ENCODE peak calls at places on chromosomes 3 and 15, in four cellular contexts. R is foreskin fibroblast; B is activated CD8-positive, alpha-beta T cell treated with anti-CD3 and anti-CD28 coated beads, Interleukin-2, amount 10 ng/mL, durations not matched to agents 7 days and 5 days; P is LoVo. K is an unnamed sample.

GRCh38 chr3:73827204-73827603 is 202.5 kb upstream of the PDZRN3 start:
- DNase-seq in R (no peak), B (no peak), P (no peak), K (no peak)

GRCh38 chr15:48671381-48672022 is 26.0 kb upstream of the FBN1 start:
- DNase-seq in B (no peak), R (peak; percentile 90), P (no peak), K (peak; percentile 72)

GRCh38 chr3:40677321-40677720 is 152.6 kb downstream of the ZNF621 start:
- DNase-seq in R (no peak), B (no peak), P (no peak), K (no peak)

GRCh38 chr15:51403072-51403878 is 61.8 kb downstream of the GLDN start:
- DNase-seq in B (no peak), R (peak; percentile 70), P (peak; percentile 16), K (peak; percentile 50)

GRCh38 chr15:33009026-33009425 is 185.5 kb downstream of the FMN1 start:
- DNase-seq in P (no peak), R (no peak), B (no peak), K (no peak)

GRCh38 chr3:99520511-99520910 is 117.9 kb upstream of the COL8A1 start:
- DNase-seq in P (no peak), B (no peak), R (no peak), K (no peak)

GRCh38 chr15:88003928-88004327 is 252.6 kb downstream of the NTRK3 start:
- DNase-seq in P (no peak), R (no peak), B (no peak), K (no peak)

GRCh38 chr3:115814778-115815380 is 191.6 kb downstream of the GAP43 start:
- DNase-seq in B (peak; percentile 75), R (peak; percentile 86), P (peak; percentile 61), K (peak; percentile 60)

GRCh38 chr3:12875857-12876451 is 34.6 kb upstream of the RPL32 start:
- DNase-seq in B (peak; percentile 35), P (no peak), R (peak; percentile 62), K (peak; percentile 70)

GRCh38 chr3:157089455-157090221 is 70.3 kb downstream of the CCNL1 start:
- DNase-seq in R (no peak), P (peak; percentile 65), B (no peak), K (no peak)

GRCh38 chr15:63013052-63013808 is 29.3 kb upstream of the TPM1 start:
- DNase-seq in P (peak; percentile 33), B (no peak), R (peak; percentile 90), K (peak; percentile 45)

GRCh38 chr15:73359653-73360052 is 9.1 kb downstream of the HCN4 start:
- DNase-seq in P (no peak), R (no peak), B (no peak), K (no peak)

GRCh38 chr3:144344925-144345548 is 373.4 kb downstream of the DIPK2A start:
- DNase-seq in R (no peak), P (no peak), B (no peak), K (no peak)

GRCh38 chr3:188365978-188366698 is 212.2 kb downstream of the LPP start:
- DNase-seq in R (no peak), B (no peak), P (no peak), K (no peak)

GRCh38 chr15:51160484-51160883 is 65.8 kb upstream of the TNFAIP8L3 start:
- DNase-seq in B (no peak), P (no peak), R (no peak), K (no peak)

GRCh38 chr15:98609144-98609852 is 39.0 kb upstream of the IGF1R start:
- DNase-seq in P (peak; percentile 55), B (no peak), R (peak; percentile 56), K (peak; percentile 55)

K was measured in AG08396.